ENCODE peak calls at places on chromosomes 7 and 10, in five cellular contexts. Q is mammary epithelial cell, N is endothelial cell of umbilical vein, C is dorsolateral prefrontal cortex, G is DND-41. Z is an unnamed sample.

GRCh38 chr7:50356945-50357268 is 52.4 kb downstream of the IKZF1 start:
- DNase-seq in Q (no peak), N (no peak), C (no peak), G (no peak), Z (no peak)

GRCh38 chr10:5462841-5463293 is 36.5 kb downstream of the CALML5 start:
- DNase-seq in Q (no peak), N (no peak), C (no peak), G (no peak), Z (no peak)

GRCh38 chr7:50359995-50360925 is 55.7 kb downstream of the IKZF1 start:
- DNase-seq in Q (no peak), N (no peak), C (no peak), G (peak; percentile 93), Z (peak; percentile 71)

GRCh38 chr10:118922972-118923371 is 106.5 kb upstream of the NANOS1 start:
- DNase-seq in Q (no peak), N (no peak), C (no peak), G (no peak), Z (no peak)

GRCh38 chr7:115087437-115087836 is 165.5 kb downstream of the MDFIC start:
- DNase-seq in Q (peak; percentile 50), N (peak; percentile 97), C (no peak), G (no peak), Z (no peak)

GRCh38 chr10:17171131-17171530 is 30.3 kb downstream of the TRDMT1 start:
- DNase-seq in Q (no peak), N (no peak), C (no peak), G (no peak), Z (no peak)

GRCh38 chr7:84204655-84205054 is 10.1 kb upstream of the SEMA3A start:
- DNase-seq in Q (peak; percentile 49), N (no peak), C (no peak), G (no peak), Z (no peak)

GRCh38 chr7:96311967-96312366 is 9.9 kb downstream of the SLC25A13 start:
- DNase-seq in Q (peak; percentile 51), N (no peak), C (no peak), G (no peak), Z (no peak)

GRCh38 chr7:80918909-80919721 is at the start of gene SEMA3C:
- DNase-seq in Q (peak; percentile 97), N (peak; percentile 90), C (peak; percentile 91), G (no peak), Z (no peak)

GRCh38 chr7:52639981-52640380 is 395.5 kb upstream of the POM121L12 start:
- DNase-seq in Q (no peak), N (no peak), C (no peak), G (no peak), Z (no peak)

GRCh38 chr7:94301024-94301588 is 93.6 kb upstream of the COL1A2 start:
- DNase-seq in Q (peak; percentile 88), N (peak; percentile 93), C (no peak), G (no peak), Z (no peak)

GRCh38 chr7:101118856-101119255 is 8.0 kb upstream of the SERPINE1 start:
- DNase-seq in Q (no peak), N (no peak), C (no peak), G (no peak), Z (no peak)

GRCh38 chr7:132249591-132249971 is 326.7 kb downstream of the PLXNA4 start:
- DNase-seq in Q (peak; percentile 6), N (no peak), C (no peak), G (no peak), Z (no peak)

GRCh38 chr10:132375116-132375794 is 21.7 kb upstream of the PWWP2B start:
- DNase-seq in Q (no peak), N (no peak), C (no peak), G (no peak), Z (no peak)

GRCh38 chr7:7315851-7316250 is 133.5 kb downstream of the C1GALT1 start:
- DNase-seq in Q (no peak), N (no peak), C (no peak), G (no peak), Z (no peak)

GRCh38 chr7:7306231-7306630 is 123.9 kb downstream of the C1GALT1 start:
- DNase-seq in Q (no peak), N (no peak), C (no peak), G (no peak), Z (no peak)

GRCh38 chr7:7312323-7312722 is 130.0 kb downstream of the C1GALT1 start:
- DNase-seq in Q (no peak), N (no peak), C (no peak), G (no peak), Z (no peak)

DNA sequence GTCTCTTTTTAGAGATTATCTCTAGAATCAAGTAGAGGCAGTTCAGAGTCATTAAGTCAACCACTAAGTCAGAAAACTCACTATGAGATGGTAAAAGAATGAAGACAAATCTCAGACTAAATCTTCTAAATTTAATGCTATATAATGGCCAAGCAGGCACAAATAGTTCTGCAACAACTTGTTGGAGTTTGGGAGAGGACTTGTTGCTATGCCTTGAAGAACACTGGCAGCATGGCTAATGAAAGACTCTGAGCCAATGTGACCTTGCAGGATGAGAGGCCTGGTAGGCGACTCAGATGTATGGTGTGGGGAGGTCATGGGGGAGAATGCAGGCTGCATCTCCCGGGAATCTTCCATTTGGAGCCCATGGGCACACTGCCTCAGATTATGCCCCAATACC is 128.7 kb downstream of the C1GALT1 start:
- DNase-seq in Q (no peak), N (no peak), C (no peak), G (no peak), Z (no peak)
- TF ChIP-seq CTCF in Q (no peak), N (no peak), C (no peak), G (no peak), Z (no peak)

GRCh38 chr7:106061301-106061979 is 50.7 kb downstream of the SYPL1 start:
- DNase-seq in Q (no peak), N (no peak), C (no peak), G (no peak), Z (no peak)
- H3K27ac ChIP-seq in Q (peak overlapping the region; percentile 78), N (no peak overlapping the region), C (no peak overlapping the region), G (no peak overlapping the region), Z (no peak overlapping the region)

GRCh38 chr7:16061630-16062029 is 359.7 kb downstream of the CRPPA start:
- DNase-seq in Q (no peak), N (no peak), C (no peak), G (no peak), Z (no peak)

GRCh38 chr7:16063241-16063640 is 358.1 kb downstream of the CRPPA start:
- DNase-seq in Q (no peak), N (peak; percentile 85), C (no peak), G (no peak), Z (no peak)

GRCh38 chr7:16062269-16062668 is 359.1 kb downstream of the CRPPA start:
- DNase-seq in Q (peak; percentile 64), N (peak; percentile 95), C (no peak), G (no peak), Z (no peak)

GRCh38 chr7:16064316-16064715 is 357.0 kb downstream of the CRPPA start:
- DNase-seq in Q (no peak), N (no peak), C (no peak), G (no peak), Z (no peak)

GRCh38 chr7:16063691-16064090 is 357.6 kb downstream of the CRPPA start:
- DNase-seq in Q (no peak), N (no peak), C (no peak), G (no peak), Z (no peak)
- H3K27me3 ChIP-seq in Q (no peaks in the 10 kb centered on the region), N (no peaks in the 10 kb centered on the region), C (no peaks in the 10 kb centered on the region), G (no peaks in the 10 kb centered on the region), Z (no peaks in the 10 kb centered on the region)

DNA sequence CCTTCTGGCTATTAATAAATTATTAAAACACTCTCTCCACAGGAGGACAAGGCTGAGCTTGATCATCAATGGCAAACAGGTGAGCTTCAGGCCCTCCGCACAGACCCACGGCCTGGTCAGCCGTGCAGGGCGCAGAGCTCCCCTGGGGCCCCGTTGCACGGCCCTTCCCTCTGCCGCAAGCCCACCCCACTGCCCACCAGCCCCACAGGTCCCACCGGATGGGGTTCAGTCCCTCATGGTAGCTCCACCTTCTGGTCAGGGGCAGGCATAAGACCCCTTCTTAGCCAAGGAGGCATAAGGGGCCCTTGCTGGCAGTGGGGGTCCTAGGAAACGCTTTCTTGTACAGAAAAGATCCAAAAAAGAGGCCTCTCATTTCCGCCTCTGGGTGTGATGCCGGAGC is 84.6 kb downstream of the MAD1L1 start:
- DNase-seq in Q (no peak), N (no peak), C (no peak), G (no peak), Z (no peak)
- TF ChIP-seq CTCF in Q (peak; percentile 6), N (no peak), C (no peak), G (peak; percentile 13), Z (no peak)

DNA sequence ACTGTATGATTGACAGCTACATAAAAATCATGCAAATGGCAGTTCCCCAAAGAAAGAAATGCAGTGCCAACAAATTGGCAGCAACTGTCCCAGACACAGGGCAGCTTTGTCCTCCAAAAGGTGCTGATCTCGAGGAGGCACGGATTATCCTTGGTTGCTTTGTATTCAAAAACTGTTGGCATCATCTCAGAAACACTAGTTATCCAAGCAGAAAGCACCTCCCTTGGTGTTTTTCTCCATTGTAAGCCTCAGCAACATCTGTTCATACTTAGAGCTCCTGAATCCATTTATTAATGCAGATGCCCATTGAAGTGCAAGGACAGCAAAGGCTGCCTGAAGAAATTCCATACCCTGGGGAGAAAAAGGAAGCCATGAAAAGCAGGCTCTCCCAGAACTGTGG is 1.1 kb upstream of the NPS start:
- DNase-seq in Q (no peak), N (no peak), C (no peak), G (no peak), Z (no peak)
- H3K27ac ChIP-seq in Q (no peak overlapping the region), N (no peak overlapping the region), C (no peak overlapping the region), G (no peak overlapping the region), Z (no peak overlapping the region)

GRCh38 chr7:117249696-117250095 is 73.2 kb downstream of the WNT2 start:
- DNase-seq in Q (no peak), N (no peak), C (no peak), G (no peak), Z (no peak)

GRCh38 chr7:117250245-117250644 is 72.6 kb downstream of the WNT2 start:
- DNase-seq in Q (no peak), N (no peak), C (no peak), G (no peak), Z (no peak)

GRCh38 chr7:117248810-117249209 is 74.0 kb downstream of the WNT2 start:
- DNase-seq in Q (no peak), N (no peak), C (no peak), G (no peak), Z (no peak)

GRCh38 chr7:117251687-117252086 is 71.2 kb downstream of the WNT2 start:
- DNase-seq in Q (no peak), N (no peak), C (no peak), G (no peak), Z (no peak)

DNA sequence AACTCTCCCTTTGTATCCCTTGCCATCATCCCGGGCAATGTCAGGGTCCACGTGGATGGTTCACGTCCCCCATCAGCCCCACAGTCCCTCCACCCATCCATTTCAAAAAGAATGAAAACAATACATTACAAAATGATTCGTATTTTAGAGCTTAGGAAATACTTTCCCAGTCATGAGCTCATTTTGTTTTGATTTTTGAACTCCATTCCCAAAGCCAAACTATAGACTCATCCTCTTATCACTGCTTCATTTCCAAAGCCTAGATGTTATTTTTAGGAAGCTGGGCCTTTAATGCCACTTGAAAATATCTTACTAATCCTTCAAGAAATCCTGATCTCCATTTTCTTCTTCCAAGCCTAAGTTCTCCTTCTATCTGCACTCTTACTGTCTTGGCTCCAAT is 72.1 kb downstream of the WNT2 start:
- DNase-seq in Q (no peak), N (no peak), C (no peak), G (no peak), Z (no peak)
- H3K27me3 ChIP-seq in Q (no peaks in the 10 kb centered on the region), N (peaks cover 3% of the 10 kb centered on the region), C (no peaks in the 10 kb centered on the region), G (peaks cover 7% of the 10 kb centered on the region), Z (no peaks in the 10 kb centered on the region)

GRCh38 chr10:104809288-104810090 is 168.4 kb downstream of the SORCS3 start:
- DNase-seq in Q (peak; percentile 85), N (no peak), C (no peak), G (peak; percentile 4), Z (no peak)
- TF ChIP-seq CTCF in Q (no peak), N (no peak), C (no peak), G (no peak), Z (no peak)